ENCODE peak calls at places on chromosomes 1 and 21, in five cellular contexts. Z is activated CD8-positive, alpha-beta memory T cell treated with anti-CD3 and anti-CD28 coated beads, Interleukin-2, amount 10 ng/mL, durations not matched to agents 7 days and 5 days; H is breast epithelium; E is right atrium auricular region; R is choroid plexus epithelial cell. U is an unnamed sample.

GRCh38 chr1:166170075-166170474 is 3.3 kb upstream of the FAM78B start:
- DNase-seq in E (no peak), H (no peak), Z (no peak), R (no peak), U (no peak)

GRCh38 chr1:2807036-2807435 is 5.5 kb upstream of the TTC34 start:
- DNase-seq in Z (no peak), H (no peak), R (no peak), E (no peak), U (no peak)

GRCh38 chr1:218498061-218498938 is 153.2 kb downstream of the TGFB2 start:
- DNase-seq in E (no peak), R (peak; percentile 73), H (no peak), Z (no peak), U (peak; percentile 61)

GRCh38 chr1:115529216-115529897 is 112.4 kb upstream of the VANGL1 start:
- DNase-seq in R (no peak), Z (no peak), E (no peak), H (no peak), U (no peak)

GRCh38 chr1:220696863-220697231 is 6.7 kb downstream of the C1orf115 start:
- DNase-seq in E (no peak), H (no peak), Z (no peak), R (peak; percentile 26), U (no peak)

GRCh38 chr1:108142773-108143394 is 57.3 kb downstream of the SLC25A24 start:
- DNase-seq in Z (no peak), E (no peak), R (peak; percentile 21), H (no peak), U (no peak)

GRCh38 chr1:197304626-197305200 is 36.7 kb downstream of the CRB1 start:
- DNase-seq in R (no peak), E (no peak), H (no peak), Z (no peak), U (no peak)

GRCh38 chr1:211320980-211321379 is 5.7 kb upstream of the TRAF5 start:
- DNase-seq in R (no peak), Z (no peak), H (no peak), E (no peak), U (no peak)

GRCh38 chr1:51444534-51445192 is 74.4 kb downstream of the EPS15 start:
- DNase-seq in R (no peak), Z (no peak), E (no peak), H (no peak), U (no peak)

GRCh38 chr1:172826096-172826741 is 167.3 kb downstream of the FASLG start:
- DNase-seq in H (no peak), Z (no peak), E (no peak), R (peak; percentile 96), U (peak; percentile 26)

GRCh38 chr1:92544756-92545165 is 58.0 kb upstream of the GFI1 start:
- DNase-seq in H (no peak), E (no peak), Z (peak; percentile 57), R (peak; percentile 9), U (no peak)

GRCh38 chr1:210104103-210104502 is 128.5 kb upstream of the SERTAD4 start:
- DNase-seq in Z (no peak), R (no peak), E (no peak), H (no peak), U (no peak)

GRCh38 chr1:97384294-97384952 is 536.4 kb downstream of the DPYD start:
- DNase-seq in E (no peak), R (peak; percentile 70), H (no peak), Z (no peak), U (no peak)

GRCh38 chr1:12052997-12053686 is 10.0 kb upstream of the TNFRSF8 start:
- DNase-seq in H (peak; percentile 19), R (no peak), E (peak; percentile 68), Z (no peak), U (peak; percentile 6)

GRCh38 chr1:59128784-59129227 is 168.1 kb upstream of the FGGY start:
- DNase-seq in R (peak; percentile 43), Z (no peak), H (no peak), E (no peak), U (no peak)

GRCh38 chr1:56831874-56832693 is 12.9 kb upstream of the FYB2 start:
- DNase-seq in E (peak; percentile 67), R (peak; percentile 96), Z (peak; percentile 73), H (peak; percentile 22), U (peak; percentile 34)

GRCh38 chr21:25359724-25360123 is 247.6 kb downstream of the MRPL39 start:
- DNase-seq in H (no peak), R (no peak), Z (no peak), E (no peak), U (no peak)

GRCh38 chr1:35449334-35450008 is 107.7 kb downstream of the KIAA0319L start:
- DNase-seq in E (no peak), Z (no peak), R (peak; percentile 96), H (no peak), U (no peak)

GRCh38 chr1:219585837-219586465 is 27.0 kb downstream of the ZC3H11B start:
- DNase-seq in R (no peak), Z (no peak), H (no peak), E (no peak), U (peak; percentile 54)

GRCh38 chr1:20885121-20885520 is 98.0 kb upstream of the HP1BP3 start:
- DNase-seq in Z (no peak), R (peak; percentile 70), H (no peak), E (no peak), U (no peak)

GRCh38 chr1:37270639-37271038 is 203.7 kb upstream of the ZC3H12A start:
- DNase-seq in E (no peak), R (no peak), Z (no peak), H (no peak), U (no peak)

GRCh38 chr1:167763525-167764220 is 41.9 kb downstream of the MPZL1 start:
- DNase-seq in H (peak; percentile 93), E (no peak), Z (no peak), R (no peak), U (peak; percentile 41)

GRCh38 chr1:54748094-54748835 is 16.1 kb downstream of the PARS2 start:
- DNase-seq in E (no peak), R (no peak), Z (no peak), H (no peak), U (no peak)

GRCh38 chr1:225448146-225448805 is 20.4 kb upstream of the LBR start:
- DNase-seq in E (no peak), R (no peak), H (no peak), Z (no peak), U (no peak)

GRCh38 chr1:29657816-29658215 is 421.5 kb downstream of the PTPRU start:
- DNase-seq in H (no peak), R (no peak), E (no peak), Z (peak; percentile 26), U (no peak)

GRCh38 chr1:30856260-30856790 is 52.2 kb downstream of the SDC3 start:
- DNase-seq in Z (no peak), H (no peak), R (peak; percentile 50), E (no peak), U (peak; percentile 95)